ENCODE peak calls at places on chromosomes 11 and 22, in seven cellular contexts. X, Q, P, T, S, M and N are unnamed samples.

GRCh38 chr11:13229136-13229535 is 48.5 kb upstream of the BMAL1 start:
- DNase-seq in X (no peak), Q (no peak), P (no peak), T (no peak), S (no peak), M (no peak), N (no peak)

GRCh38 chr11:72314600-72315386 is 70.8 kb upstream of the PHOX2A start:
- DNase-seq in X (no peak), Q (no peak), P (no peak), T (no peak), S (no peak), M (no peak), N (no peak)

GRCh38 chr11:112163875-112164521 is at the start of gene IL18:
- DNase-seq in X (peak), Q (no peak), P (peak), T (no peak), S (peak), M (peak), N (peak)

GRCh38 chr11:115580416-115580815 is 76.2 kb upstream of the CADM1 start:
- DNase-seq in X (no peak), Q (no peak), P (no peak), T (no peak), S (no peak), M (no peak), N (no peak)

GRCh38 chr11:35272391-35272821 is 133.4 kb downstream of the CD44 start:
- DNase-seq in X (no peak), Q (no peak), P (peak), T (no peak), S (no peak), M (peak), N (no peak)

GRCh38 chr11:27058456-27058855 is 17.8 kb downstream of the BBOX1 start:
- DNase-seq in X (no peak), Q (no peak), P (no peak), T (no peak), S (no peak), M (no peak), N (no peak)

GRCh38 chr22:45218974-45219373 is 21.7 kb downstream of the KIAA0930 start:
- DNase-seq in X (no peak), Q (no peak), P (no peak), T (no peak), S (no peak), M (no peak), N (no peak)

GRCh38 chr22:41425704-41426365 is 20.8 kb downstream of the TOB2 start:
- DNase-seq in X (no peak), Q (no peak), P (peak), T (no peak), S (no peak), M (no peak), N (no peak)

GRCh38 chr11:45556851-45557707 is 108.3 kb downstream of the CHST1 start:
- DNase-seq in X (no peak), Q (no peak), P (no peak), T (no peak), S (no peak), M (no peak), N (no peak)

GRCh38 chr11:19453893-19454292 is 213.1 kb upstream of the E2F8 start:
- DNase-seq in X (no peak), Q (no peak), P (no peak), T (no peak), S (no peak), M (no peak), N (no peak)

GRCh38 chr11:112289588-112290461 is 29.2 kb upstream of the PLET1 start:
- DNase-seq in X (no peak), Q (peak), P (peak), T (peak), S (peak), M (peak), N (peak)

GRCh38 chr11:127648604-127649003 is 648.0 kb upstream of the KIRREL3 start:
- DNase-seq in X (no peak), Q (no peak), P (no peak), T (no peak), S (no peak), M (no peak), N (no peak)

GRCh38 chr11:4826425-4826824 is 5.3 kb downstream of the OR51F2 start:
- DNase-seq in X (no peak), Q (peak), P (no peak), T (no peak), S (no peak), M (no peak), N (no peak)

GRCh38 chr11:31987118-31988005 is 103.5 kb upstream of the RCN1 start:
- DNase-seq in X (no peak), Q (no peak), P (no peak), T (no peak), S (no peak), M (no peak), N (no peak)

GRCh38 chr22:44816141-44816540 is 63.8 kb downstream of the ARHGAP8 start:
- DNase-seq in X (no peak), Q (no peak), P (no peak), T (no peak), S (no peak), M (no peak), N (no peak)

GRCh38 chr11:76524919-76525318 is 80.1 kb downstream of the EMSY start:
- DNase-seq in X (peak), Q (peak), P (peak), T (no peak), S (peak), M (no peak), N (no peak)

GRCh38 chr22:49769691-49770315 is 57.9 kb downstream of the BRD1 start:
- DNase-seq in X (no peak), Q (no peak), P (no peak), T (no peak), S (no peak), M (peak), N (peak)

GRCh38 chr11:27241316-27242122 is 121.5 kb downstream of the CCDC34 start:
- DNase-seq in X (no peak), Q (no peak), P (no peak), T (no peak), S (no peak), M (no peak), N (no peak)

DNA sequence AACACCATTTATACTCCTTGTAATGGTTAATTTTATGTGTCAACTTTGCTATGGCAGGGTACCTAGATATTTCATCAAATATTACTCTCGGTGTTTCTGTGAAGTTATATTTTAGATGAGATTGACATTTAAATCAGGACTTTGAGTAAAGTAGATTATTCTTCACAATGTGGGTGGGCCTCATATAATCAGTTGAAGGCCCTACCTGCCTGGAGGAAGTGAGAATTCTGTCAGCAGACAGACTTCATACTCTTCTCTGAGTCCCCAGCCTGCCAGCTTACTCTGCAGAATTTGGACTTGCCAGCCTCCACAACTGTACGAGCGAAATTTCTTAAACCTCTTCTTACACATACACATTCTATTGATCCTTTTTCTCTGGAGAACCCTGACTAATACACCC is 49.3 kb upstream of the SYT9 start:
- DNase-seq in X (no peak), Q (no peak), P (no peak), T (no peak), S (no peak), M (no peak), N (no peak)
- TF ChIP-seq POLR2A in X (no peak), Q (no peak), P (no peak), T (no peak), S (no peak), M (no peak), N (no peak)

DNA sequence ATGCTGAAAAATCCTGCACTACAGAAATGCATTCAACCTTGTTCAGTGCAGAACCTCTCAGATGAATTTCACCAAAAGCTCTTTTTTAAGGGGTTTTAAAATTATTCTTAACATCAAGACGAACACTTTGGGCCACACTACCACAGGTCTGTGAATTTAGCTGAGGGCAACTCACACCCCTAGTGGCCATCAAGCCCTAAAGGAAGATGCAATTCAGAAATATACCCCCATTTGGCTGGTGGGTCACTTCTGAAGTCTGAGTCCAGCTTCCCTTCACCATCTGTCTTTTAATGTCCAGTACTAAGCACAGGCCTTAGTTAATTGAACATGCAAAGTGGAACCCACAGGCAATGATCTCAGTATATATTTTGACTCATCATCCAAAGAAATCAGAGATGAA is 50.5 kb downstream of the FAM76B start:
- DNase-seq in X (no peak), Q (no peak), P (no peak), T (no peak), S (no peak), M (no peak), N (no peak)
- TF ChIP-seq CTCF in X (peak), Q (no peak), P (no peak), T (no peak), S (no peak), M (no peak), N (no peak)

GRCh38 chr11:123233978-123234340 is 38.9 kb upstream of the CLMP start:
- DNase-seq in X (no peak), Q (no peak), P (no peak), T (no peak), S (no peak), M (no peak), N (no peak)

GRCh38 chr11:123238297-123238696 is 43.2 kb upstream of the CLMP start:
- DNase-seq in X (no peak), Q (no peak), P (peak), T (peak), S (no peak), M (no peak), N (no peak)

GRCh38 chr11:123233280-123233977 is 38.4 kb upstream of the CLMP start:
- DNase-seq in X (no peak), Q (no peak), P (no peak), T (no peak), S (no peak), M (no peak), N (no peak)

GRCh38 chr11:123235117-123235686 is 40.2 kb upstream of the CLMP start:
- DNase-seq in X (peak), Q (no peak), P (no peak), T (peak), S (peak), M (peak), N (peak)

GRCh38 chr11:123235687-123236261 is 40.7 kb upstream of the CLMP start:
- DNase-seq in X (peak), Q (no peak), P (no peak), T (no peak), S (no peak), M (no peak), N (no peak)
- TF ChIP-seq POLR2AphosphoS5 in X (no peak), Q (no peak), P (no peak), T (no peak), S (no peak), M (no peak), N (no peak)

GRCh38 chr11:70707821-70708220 is 309.5 kb downstream of the CTTN start:
- DNase-seq in X (no peak), Q (no peak), P (no peak), T (no peak), S (no peak), M (no peak), N (peak)
- TF ChIP-seq POLR2A in X (no peak), Q (no peak), P (no peak), T (no peak), S (no peak), M (no peak), N (no peak)

GRCh38 chr11:66002648-66003225 is 434 bp downstream of the BANF1 start:
- DNase-seq in X (no peak), Q (peak), P (peak), T (no peak), S (peak), M (peak), N (no peak)
- TF ChIP-seq CTCF in X (peak), Q (no peak), P (no peak), T (no peak), S (no peak), M (peak), N (no peak)

GRCh38 chr11:86955111-86955673 is at the start of gene FZD4:
- DNase-seq in X (peak), Q (peak), P (peak), T (peak), S (peak), M (peak), N (peak)
- TF ChIP-seq POLR2AphosphoS5 in X (peak), Q (no peak), P (peak), T (no peak), S (peak), M (peak), N (peak)

DNA sequence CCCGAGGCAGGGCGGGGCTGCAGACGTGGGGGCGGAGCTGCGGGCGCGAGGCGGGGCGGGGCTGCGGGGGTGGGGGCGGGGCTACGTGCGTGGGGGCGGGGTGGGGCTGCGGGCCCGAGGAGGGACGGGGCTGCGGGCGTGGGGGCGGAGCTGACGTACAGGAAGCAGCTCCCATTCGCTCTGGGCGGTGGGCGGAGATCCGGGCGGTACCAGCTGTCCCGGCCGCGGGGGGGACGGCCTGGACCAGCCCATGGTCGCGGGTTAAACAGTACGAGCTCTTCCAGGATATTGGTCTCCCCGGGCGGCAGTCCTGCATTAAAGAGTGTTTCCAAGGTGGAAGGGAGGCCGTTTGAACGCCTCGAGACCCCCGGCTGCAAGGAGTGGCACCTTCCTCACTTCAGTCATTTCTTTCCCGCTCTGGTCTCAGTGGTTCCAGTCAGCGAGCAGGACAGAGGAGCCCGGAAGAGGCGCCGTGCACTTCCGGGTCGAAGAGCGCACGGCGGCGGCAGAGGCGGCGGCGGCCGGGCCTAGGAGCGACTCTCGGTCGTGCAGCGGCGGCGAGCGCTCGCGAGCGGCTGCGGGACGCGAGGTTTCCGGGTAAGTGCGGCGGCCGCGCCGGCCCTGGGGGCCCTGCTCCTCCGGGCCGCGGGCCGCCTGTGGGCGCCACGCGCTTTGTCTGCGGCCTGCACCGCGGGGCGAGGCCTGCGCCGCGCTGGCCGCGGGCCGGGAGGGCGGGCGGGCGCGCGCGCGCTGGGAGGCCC is at the start of gene PHRF1:
- DNase-seq in X (peak), Q (peak), P (peak), T (peak), S (peak), M (peak), N (peak)
- TF ChIP-seq POLR2A in X (peak), Q (peak), P (peak), T (peak), S (no peak), M (peak), N (peak)

DNA sequence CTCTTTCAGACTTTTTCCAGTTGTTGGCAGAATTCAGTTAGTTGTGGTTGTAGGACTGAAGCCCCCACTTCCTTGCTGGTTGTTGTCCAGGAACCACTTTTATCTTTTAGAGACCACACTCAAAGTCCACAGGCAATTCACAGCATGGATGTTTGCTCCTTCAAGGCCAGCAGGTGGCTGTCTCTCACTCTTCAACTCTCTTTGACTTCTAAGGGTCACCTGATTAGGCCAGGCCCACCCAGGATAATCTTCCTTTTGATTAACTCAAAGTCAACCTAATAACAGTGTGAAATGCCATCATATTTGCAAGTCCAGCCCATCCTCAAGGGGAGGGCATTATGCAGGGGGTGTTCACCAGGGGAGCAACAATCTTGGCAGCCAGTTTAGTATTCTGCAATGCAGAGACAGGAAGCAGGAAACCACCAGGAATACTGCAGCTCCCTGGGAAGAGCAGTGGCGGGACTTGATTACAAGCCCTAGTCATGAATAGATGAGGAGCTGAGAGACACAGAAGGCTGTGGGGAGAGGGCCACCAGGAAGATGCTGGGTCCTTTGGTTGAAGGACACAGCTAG is 52.4 kb downstream of the LRRC74B start:
- DNase-seq in X (peak), Q (no peak), P (no peak), T (peak), S (no peak), M (no peak), N (no peak)
- TF ChIP-seq CTCF in X (peak), Q (no peak), P (no peak), T (no peak), S (no peak), M (no peak), N (no peak)